ENCODE peak calls at places on chromosome 5, in five cellular contexts. A is ovary, K is mammary epithelial cell, D is psoas muscle, G is upper lobe of right lung. P is an unnamed sample.

GRCh38 chr5:96288845-96289185 is 144.2 kb downstream of the PCSK1 start:
- DNase-seq in A (no peak), K (peak; percentile 68), D (no peak), G (no peak), P (no peak)

GRCh38 chr5:9558319-9558965 is 12.6 kb upstream of the SEMA5A start:
- DNase-seq in A (no peak), K (no peak), D (no peak), G (no peak), P (no peak)

GRCh38 chr5:66807743-66808142 is 211.6 kb downstream of the MAST4 start:
- DNase-seq in A (no peak), K (peak; percentile 80), D (no peak), G (no peak), P (peak; percentile 38)

GRCh38 chr5:40932766-40933165 is 23.5 kb downstream of the C7 start:
- DNase-seq in A (no peak), K (no peak), D (no peak), G (no peak), P (no peak)

GRCh38 chr5:38648703-38649291 is 92.4 kb upstream of the LIFR start:
- DNase-seq in A (no peak), K (no peak), D (no peak), G (no peak), P (no peak)

GRCh38 chr5:80686757-80687156 is 32.0 kb upstream of the DHFR start:
- DNase-seq in A (no peak), K (no peak), D (no peak), G (no peak), P (no peak)

GRCh38 chr5:83418659-83419321 is 52.8 kb upstream of the VCAN start:
- DNase-seq in A (no peak), K (no peak), D (no peak), G (no peak), P (no peak)

GRCh38 chr5:32217886-32218396 is 43.8 kb upstream of the GOLPH3 start:
- DNase-seq in A (no peak), K (no peak), D (no peak), G (no peak), P (no peak)

GRCh38 chr5:111948517-111948916 is 191.5 kb upstream of the NREP start:
- DNase-seq in A (no peak), K (peak; percentile 75), D (no peak), G (no peak), P (no peak)

GRCh38 chr5:60492958-60493357 is 207.0 kb downstream of the DEPDC1B start:
- DNase-seq in A (no peak), K (peak; percentile 82), D (no peak), G (no peak), P (no peak)

GRCh38 chr5:114319821-114320220 is 42.0 kb upstream of the KCNN2 start:
- DNase-seq in A (no peak), K (no peak), D (no peak), G (no peak), P (no peak)

GRCh38 chr5:149172261-149172660 is 31.0 kb downstream of the ABLIM3 start:
- DNase-seq in A (no peak), K (peak; percentile 76), D (no peak), G (no peak), P (no peak)

GRCh38 chr5:159067201-159067600 is 32.5 kb downstream of the EBF1 start:
- DNase-seq in A (no peak), K (no peak), D (no peak), G (no peak), P (no peak)

GRCh38 chr5:67010684-67011409 is 185.8 kb downstream of the CD180 start:
- DNase-seq in A (no peak), K (peak; percentile 99), D (peak; percentile 71), G (no peak), P (no peak)

GRCh38 chr5:86008293-86008692 is 609.4 kb upstream of the COX7C start:
- DNase-seq in A (no peak), K (no peak), D (no peak), G (no peak), P (no peak)

GRCh38 chr5:127840809-127841208 is 137.6 kb downstream of the CCDC192 start:
- DNase-seq in A (no peak), K (no peak), D (no peak), G (no peak), P (no peak)

GRCh38 chr5:139637438-139638089 is 10.6 kb upstream of the CXXC5 start:
- DNase-seq in A (peak; percentile 64), K (peak; percentile 46), D (peak; percentile 94), G (peak; percentile 92), P (peak; percentile 87)
- TF ChIP-seq CTCF in A (peak; percentile 26), K (no peak), D (peak; percentile 23), G (peak; percentile 34), P (no peak)

GRCh38 chr5:30042677-30043076 is 1150.8 kb upstream of the CDH6 start:
- DNase-seq in A (no peak), K (no peak), D (no peak), G (no peak), P (no peak)

GRCh38 chr5:30039379-30039778 is 1154.1 kb upstream of the CDH6 start:
- DNase-seq in A (no peak), K (no peak), D (no peak), G (no peak), P (no peak)

GRCh38 chr5:30040483-30041116 is 1152.9 kb upstream of the CDH6 start:
- DNase-seq in A (no peak), K (no peak), D (no peak), G (no peak), P (peak; percentile 48)

GRCh38 chr5:30041291-30041690 is 1152.2 kb upstream of the CDH6 start:
- DNase-seq in A (no peak), K (no peak), D (no peak), G (no peak), P (no peak)

DNA sequence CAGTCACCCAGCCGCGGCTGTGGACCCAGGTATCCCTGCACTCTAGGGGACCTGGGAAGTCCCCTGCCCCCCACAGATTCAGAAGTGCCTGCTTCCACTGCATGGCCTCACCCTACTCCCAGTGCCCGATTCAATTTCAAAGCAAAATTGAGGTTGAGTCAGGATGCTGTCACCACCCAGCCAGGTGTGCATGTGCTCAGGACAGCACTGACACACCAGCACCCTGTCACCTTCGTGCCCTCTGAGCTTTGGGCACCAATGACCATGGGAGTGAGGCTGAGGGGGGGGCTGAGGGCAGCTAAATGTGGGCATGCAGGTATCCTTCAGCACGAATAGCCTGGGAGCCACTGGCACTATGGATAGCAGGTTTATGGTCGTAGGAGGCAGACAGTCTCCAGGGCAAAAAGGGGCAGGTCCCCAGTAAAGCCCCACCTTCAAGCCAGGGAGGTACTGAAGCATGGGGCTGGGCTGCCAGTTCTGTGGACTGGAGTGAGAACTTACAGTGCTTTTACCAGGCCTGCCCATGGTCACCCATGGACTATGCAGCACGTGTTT is 1151.6 kb upstream of the CDH6 start:
- DNase-seq in A (no peak), K (no peak), D (no peak), G (no peak), P (no peak)
- H3K27ac ChIP-seq in A (no peak overlapping the region), K (no peak overlapping the region), D (no peak overlapping the region), G (no peak overlapping the region), P (no peak overlapping the region)

DNA sequence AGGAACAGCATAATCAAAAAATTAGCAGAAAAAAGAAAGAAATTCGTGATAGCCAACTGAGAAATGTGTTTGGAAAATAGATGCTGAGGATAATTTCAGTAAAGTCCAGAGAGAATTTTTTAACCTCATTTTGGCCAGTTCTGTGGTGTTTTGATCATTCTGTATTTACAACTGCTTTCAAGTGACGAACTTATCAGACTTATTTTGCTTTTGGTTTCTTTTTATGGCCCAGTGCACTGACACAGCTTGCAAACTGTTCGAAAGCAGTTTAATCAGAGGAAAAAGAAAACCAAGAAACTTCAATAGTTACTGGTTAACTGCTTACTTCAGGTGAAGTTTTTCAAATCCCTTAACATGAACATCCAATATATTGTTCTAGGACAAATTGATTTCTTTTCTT is 1.9 kb downstream of the SDHA start:
- DNase-seq in A (no peak), K (no peak), D (no peak), G (no peak), P (no peak)
- H3K4me3 ChIP-seq in A (peak overlapping the region; percentile 94), K (peak overlapping the region; percentile 80), D (peak overlapping the region; percentile 78), G (peak overlapping the region; percentile 86), P (peak overlapping the region; percentile 94)

DNA sequence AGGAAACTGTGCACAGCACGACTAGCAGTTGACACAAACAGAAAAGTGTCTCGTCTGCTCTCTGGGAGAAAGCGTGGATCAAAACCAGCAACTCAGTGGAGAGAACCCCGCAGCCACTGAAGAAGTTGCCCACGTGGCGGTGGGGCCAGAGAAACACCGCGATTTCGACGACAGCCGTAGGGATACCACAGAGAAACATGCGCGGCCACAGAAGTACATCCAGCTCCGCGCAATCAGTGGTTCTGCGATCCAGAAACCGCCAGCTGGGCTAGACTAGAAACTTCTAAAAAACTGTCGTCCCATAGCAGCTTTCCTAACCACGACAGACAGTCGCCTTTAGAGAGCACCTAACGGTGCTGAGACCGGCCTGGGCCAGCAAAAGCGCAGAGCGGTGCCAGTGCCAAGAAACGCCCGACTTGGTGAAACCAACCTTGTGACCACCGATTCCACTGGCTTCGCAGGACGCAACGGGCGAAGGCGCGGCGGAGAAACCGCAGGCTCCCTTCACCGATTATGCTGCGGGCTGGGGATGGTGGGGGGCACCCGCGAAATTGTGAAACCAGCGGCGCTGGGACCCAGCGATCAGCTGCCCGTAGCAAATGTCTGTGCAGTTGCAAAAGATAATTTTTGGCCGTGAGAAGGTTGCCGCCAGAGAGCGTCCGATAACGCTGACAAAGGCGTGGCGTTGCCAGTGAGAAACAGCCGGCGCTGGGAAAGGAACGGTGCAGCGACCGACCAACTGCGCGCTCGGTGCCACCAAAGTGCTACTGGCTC is 2.7 kb upstream of the ANXA2R start:
- DNase-seq in A (peak; percentile 73), K (peak; percentile 71), D (peak; percentile 90), G (peak; percentile 82), P (peak; percentile 63)
- TF ChIP-seq CTCF in A (no peak), K (peak; percentile 16), D (no peak), G (no peak), P (no peak)

GRCh38 chr5:11563822-11564221 is 340.4 kb downstream of the CTNND2 start:
- DNase-seq in A (no peak), K (no peak), D (no peak), G (no peak), P (no peak)
- H3K27ac ChIP-seq in A (no peak overlapping the region), K (no peak overlapping the region), D (no peak overlapping the region), G (no peak overlapping the region), P (peak overlapping the region; percentile 82)

GRCh38 chr5:78649816-78650561 is 1.4 kb upstream of the LHFPL2 start:
- DNase-seq in A (no peak), K (peak; percentile 38), D (no peak), G (no peak), P (no peak)
- H3K4me3 ChIP-seq in A (no peak overlapping the region), K (no peak overlapping the region), D (no peak overlapping the region), G (no peak overlapping the region), P (no peak overlapping the region)

DNA sequence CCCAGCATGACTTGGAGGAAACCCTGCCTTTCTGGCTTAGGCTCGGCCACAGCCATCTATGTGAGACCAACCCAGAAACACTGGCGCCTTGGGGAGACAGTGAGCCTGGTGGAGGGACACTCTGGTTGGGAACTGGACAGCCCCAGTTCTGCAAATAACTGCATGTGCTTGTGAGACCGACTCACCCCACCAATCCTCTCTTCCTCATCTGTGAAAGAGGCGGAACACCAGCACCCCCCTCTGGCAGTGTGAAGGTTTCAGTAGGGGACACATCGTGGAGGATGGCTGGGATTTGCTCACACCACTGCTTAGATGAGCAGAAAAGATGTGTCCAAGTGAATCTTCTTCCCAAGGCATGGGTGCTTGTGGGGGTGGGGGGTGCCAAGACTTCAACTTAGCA is 43.4 kb upstream of the N4BP3 start:
- DNase-seq in A (no peak), K (peak; percentile 28), D (no peak), G (no peak), P (no peak)
- TF ChIP-seq CTCF in A (no peak), K (peak; percentile 45), D (no peak), G (no peak), P (no peak)